ENCODE peak calls at places on chromosome 21, in five cellular contexts. I is adrenal gland, U is choroid plexus epithelial cell, X is AG09309, L is heart right ventricle. S is an unnamed sample.

GRCh38 chr21:45403133-45403824 is 1.7 kb upstream of the COL18A1 start:
- DNase-seq in I (peak; percentile 15), U (no peak), X (no peak), L (peak; percentile 8), S (no peak)

GRCh38 chr21:45041351-45041805 is 33.0 kb upstream of the ADARB1 start:
- DNase-seq in I (no peak), U (peak; percentile 90), X (peak; percentile 85), L (peak; percentile 69), S (no peak)

GRCh38 chr21:45021428-45022347 is 52.7 kb upstream of the ADARB1 start:
- DNase-seq in I (no peak), U (no peak), X (no peak), L (no peak), S (no peak)

GRCh38 chr21:44989943-44990780 is 50.3 kb downstream of the SLX9 start:
- DNase-seq in I (peak; percentile 51), U (no peak), X (no peak), L (peak; percentile 41), S (no peak)

GRCh38 chr21:44820851-44821250 is 3.0 kb upstream of the SUMO3 start:
- DNase-seq in I (no peak), U (peak; percentile 46), X (no peak), L (no peak), S (no peak)

GRCh38 chr21:35203093-35204021 is 154.3 kb upstream of the RUNX1 start:
- DNase-seq in I (no peak), U (peak; percentile 93), X (no peak), L (no peak), S (no peak)

GRCh38 chr21:42047821-42048613 is 23.1 kb upstream of the UMODL1 start:
- DNase-seq in I (peak; percentile 88), U (peak; percentile 93), X (peak; percentile 95), L (no peak), S (peak; percentile 93)

GRCh38 chr21:40386301-40386911 is 460.6 kb downstream of the DSCAM start:
- DNase-seq in I (peak; percentile 73), U (no peak), X (no peak), L (peak; percentile 58), S (no peak)

GRCh38 chr21:8991968-8992621 is 1529.3 kb upstream of the TPTE start:
- DNase-seq in I (no peak), U (no peak), X (no peak), L (no peak), S (no peak)

GRCh38 chr21:36540700-36541099 is 60.8 kb upstream of the CLDN14 start:
- DNase-seq in I (no peak), U (no peak), X (no peak), L (no peak), S (no peak)

GRCh38 chr21:37787456-37787855 is 128.8 kb downstream of the KCNJ6 start:
- DNase-seq in I (no peak), U (peak; percentile 83), X (peak; percentile 52), L (no peak), S (peak; percentile 73)

GRCh38 chr21:20527691-20528090 is 470.5 kb upstream of the NCAM2 start:
- DNase-seq in I (no peak), U (no peak), X (no peak), L (no peak), S (no peak)

GRCh38 chr21:45894107-45894810 is 87.3 kb upstream of the COL6A1 start:
- DNase-seq in I (no peak), U (peak; percentile 79), X (peak; percentile 24), L (peak; percentile 45), S (no peak)

GRCh38 chr21:42646836-42647235 is 6.6 kb upstream of the PDE9A start:
- DNase-seq in I (no peak), U (no peak), X (no peak), L (no peak), S (no peak)

GRCh38 chr21:44300262-44300959 is 558 bp downstream of the PFKL start:
- DNase-seq in I (peak; percentile 70), U (peak; percentile 40), X (no peak), L (peak; percentile 80), S (no peak)

GRCh38 chr21:42523941-42524340 is 10.3 kb downstream of the SLC37A1 start:
- DNase-seq in I (no peak), U (no peak), X (no peak), L (no peak), S (no peak)

GRCh38 chr21:25639167-25639921 is at the start of gene JAM2:
- DNase-seq in I (peak; percentile 48), U (peak; percentile 23), X (no peak), L (peak; percentile 58), S (no peak)

GRCh38 chr21:37338671-37339526 is 27.7 kb upstream of the DYRK1A start:
- DNase-seq in I (peak; percentile 70), U (peak; percentile 89), X (peak; percentile 94), L (peak; percentile 37), S (peak; percentile 3)

GRCh38 chr21:29145837-29146453 is 15.5 kb downstream of the MAP3K7CL start:
- DNase-seq in I (no peak), U (no peak), X (no peak), L (no peak), S (no peak)

GRCh38 chr21:18294100-18294499 is 49.5 kb downstream of the CHODL start:
- DNase-seq in I (no peak), U (no peak), X (no peak), L (no peak), S (no peak)

DNA sequence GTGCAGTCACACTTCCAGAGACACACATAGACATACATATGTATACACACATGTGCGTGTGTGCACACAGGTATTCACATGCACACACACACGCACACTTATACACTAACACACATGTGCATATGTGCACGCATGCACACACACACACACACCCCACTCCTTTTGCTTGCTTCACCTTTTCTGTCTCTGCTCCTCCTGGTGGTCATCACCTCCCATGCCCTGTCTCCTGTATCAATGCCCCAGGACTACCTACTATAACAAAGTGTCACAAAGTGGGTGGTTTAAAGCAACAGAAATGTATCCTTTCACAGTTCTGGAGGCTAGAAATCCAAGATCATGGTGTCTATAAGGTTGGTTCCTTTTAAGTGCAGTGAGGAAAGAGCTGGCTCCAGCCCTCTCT is 27.4 kb downstream of the ETS2 start:
- DNase-seq in I (no peak), U (no peak), X (no peak), L (no peak), S (no peak)
- TF ChIP-seq CTCF in I (no peak), U (peak; percentile 39), X (peak; percentile 8), L (no peak), S (no peak)

GRCh38 chr21:27812279-27812678 is 845.4 kb upstream of the ADAMTS5 start:
- DNase-seq in I (no peak), U (peak; percentile 58), X (no peak), L (no peak), S (no peak)
- H3K4me3 ChIP-seq in I (no peak overlapping the region), U (no peak overlapping the region), X (no peak overlapping the region), L (no peak overlapping the region), S (no peak overlapping the region)

DNA sequence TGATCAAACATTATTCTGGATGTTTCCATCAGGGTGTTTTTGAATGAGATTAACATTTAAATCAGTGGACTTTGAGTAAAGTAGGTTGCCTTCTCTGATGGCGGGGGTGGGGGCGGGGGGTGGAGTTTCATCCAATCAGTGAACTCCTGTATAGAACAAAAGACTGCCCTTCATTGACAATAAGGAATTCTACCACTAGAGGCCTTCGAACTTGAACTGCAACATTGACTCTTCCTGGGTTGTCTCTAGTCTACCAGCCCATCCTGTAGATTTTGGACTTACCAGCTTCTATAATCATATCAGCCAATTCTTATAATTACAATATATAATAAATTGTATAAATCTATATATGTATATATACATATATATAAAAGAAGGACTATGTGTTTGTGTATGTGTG is 520.4 kb upstream of the CXADR start:
- DNase-seq in I (no peak), U (no peak), X (no peak), L (no peak), S (no peak)
- TF ChIP-seq CTCF in I (no peak), U (no peak), X (no peak), L (no peak), S (no peak)

GRCh38 chr21:14825405-14826032 is 239.3 kb downstream of the NRIP1 start:
- DNase-seq in I (no peak), U (no peak), X (no peak), L (no peak), S (no peak)
- H3K4me3 ChIP-seq in I (no peak overlapping the region), U (no peak overlapping the region), X (no peak overlapping the region), L (no peak overlapping the region), S (no peak overlapping the region)

GRCh38 chr21:39083377-39084008 is 99.8 kb downstream of the PSMG1 start:
- DNase-seq in I (no peak), U (peak; percentile 30), X (no peak), L (no peak), S (no peak)

GRCh38 chr21:39086547-39086946 is 96.7 kb downstream of the PSMG1 start:
- DNase-seq in I (no peak), U (no peak), X (no peak), L (no peak), S (no peak)

GRCh38 chr21:39084073-39084472 is 99.2 kb downstream of the PSMG1 start:
- DNase-seq in I (no peak), U (no peak), X (no peak), L (no peak), S (no peak)

GRCh38 chr21:39085843-39086415 is 97.3 kb downstream of the PSMG1 start:
- DNase-seq in I (no peak), U (no peak), X (no peak), L (no peak), S (no peak)

GRCh38 chr21:39084979-39085729 is 98.1 kb downstream of the PSMG1 start:
- DNase-seq in I (no peak), U (no peak), X (no peak), L (no peak), S (no peak)
- TF ChIP-seq CTCF in I (no peak), U (no peak), X (no peak), L (no peak), S (no peak)

DNA sequence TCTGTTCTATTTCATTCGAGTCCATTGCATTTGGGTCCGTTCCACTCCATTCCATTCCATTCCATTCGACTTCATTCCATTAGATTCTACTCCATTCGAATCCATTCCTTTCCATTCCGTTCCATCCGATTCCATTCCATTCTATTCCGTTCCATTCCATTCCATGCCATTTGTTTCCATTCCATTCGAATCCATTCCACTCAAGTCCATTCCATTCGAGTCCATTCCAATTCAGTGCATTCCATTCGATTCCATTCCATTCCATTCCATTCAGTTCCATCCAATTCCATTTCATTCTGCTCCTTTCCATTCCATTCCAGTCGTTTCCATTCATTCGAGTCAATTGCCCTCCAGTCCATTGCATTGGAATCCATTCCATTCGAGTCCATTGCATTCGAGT is 2603.7 kb upstream of the TPTE start:
- DNase-seq in I (no peak), U (no peak), X (no peak), L (no peak), S (no peak)
- H3K4me3 ChIP-seq in I (no peak overlapping the region), U (no peak overlapping the region), X (no peak overlapping the region), L (no peak overlapping the region), S (no peak overlapping the region)

DNA sequence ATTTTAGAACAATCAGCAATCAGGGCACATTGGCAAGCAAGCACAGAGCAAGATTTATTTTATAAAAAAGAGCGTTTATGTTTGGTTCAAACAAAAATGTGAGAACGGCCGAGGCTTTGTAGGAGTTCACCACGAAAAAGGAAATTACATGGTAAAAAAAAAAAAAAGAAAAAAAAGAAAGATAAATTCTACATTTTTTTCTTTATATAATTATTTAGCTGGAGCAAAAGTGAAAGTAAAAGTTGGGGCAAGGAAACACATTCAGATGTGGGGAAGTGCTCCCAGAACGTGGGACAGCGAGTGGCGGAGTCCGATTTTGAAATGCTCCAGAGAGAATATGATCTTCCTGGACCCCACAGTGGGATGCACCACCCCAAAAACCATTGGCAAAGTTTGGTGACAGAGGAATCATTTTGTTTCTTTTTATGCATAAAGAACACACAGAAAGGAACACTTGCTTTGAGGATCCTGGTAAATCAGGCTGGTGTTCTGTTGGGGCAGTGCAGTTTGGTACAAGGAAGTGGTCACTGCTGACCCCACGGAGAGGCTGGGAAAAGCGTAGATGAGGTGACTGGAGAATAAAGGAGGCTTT is 16.3 kb upstream of the ATP5PO start:
- DNase-seq in I (no peak), U (no peak), X (no peak), L (no peak), S (no peak)
- TF ChIP-seq CTCF in I (no peak), U (no peak), X (no peak), L (no peak), S (no peak)